ENCODE peak calls at places on chromosome 11, in four cellular contexts. D is stimulated activated CD4-positive, alpha-beta T cell treated with anti-CD3 and anti-CD28 coated beads, Interleukin-1b, Interleukin-23, amount 100 ng/mL, for 1 hour; Y is H4; H is NCI-H460. U is an unnamed sample.
A peak's percentile ranks its signal among the peaks of the same experiment; 100 is the strongest.

GRCh38 chr11:132028380-132029240 is 658.2 kb downstream of the NTM start:
- DNase-seq in D (no peak), H (peak; percentile 24), Y (peak; percentile 39), U (no peak)

GRCh38 chr11:111086058-111086457 is 159.5 kb upstream of the POU2AF2 start:
- DNase-seq in D (no peak), Y (no peak), H (no peak), U (no peak)

GRCh38 chr11:14854057-14854456 is 38.0 kb downstream of the CYP2R1 start:
- DNase-seq in H (no peak), Y (no peak), D (no peak), U (no peak)

GRCh38 chr11:123461164-123461563 is 31.1 kb downstream of the GRAMD1B start:
- DNase-seq in Y (peak; percentile 49), H (no peak), D (no peak), U (no peak)

GRCh38 chr11:65425971-65426838 is 3.6 kb downstream of the NEAT1 start:
- DNase-seq in D (no peak), H (peak; percentile 67), Y (peak; percentile 60), U (no peak)

GRCh38 chr11:15911377-15912044 is 444.8 kb downstream of the SOX6 start:
- DNase-seq in Y (peak; percentile 45), H (no peak), D (no peak), U (no peak)

GRCh38 chr11:67732045-67732787 is 57.8 kb upstream of the ALDH3B2 start:
- DNase-seq in H (no peak), Y (peak; percentile 22), D (no peak), U (no peak)

GRCh38 chr11:9077164-9077563 is 14.2 kb downstream of the SCUBE2 start:
- DNase-seq in Y (no peak), D (no peak), H (no peak), U (no peak)

GRCh38 chr11:12666905-12667304 is 7.3 kb upstream of the TEAD1 start:
- DNase-seq in H (no peak), Y (no peak), D (no peak), U (no peak)

GRCh38 chr11:79184285-79184684 is 256.5 kb downstream of the TENM4 start:
- DNase-seq in H (no peak), D (no peak), Y (no peak), U (no peak)

GRCh38 chr11:117273550-117274289 is 17.4 kb upstream of the BACE1-AS start:
- DNase-seq in D (no peak), H (peak; percentile 60), Y (peak; percentile 86), U (no peak)

GRCh38 chr11:64839335-64839734 is 5.1 kb downstream of the CDC42BPG start:
- DNase-seq in H (no peak), Y (no peak), D (no peak), U (no peak)

GRCh38 chr11:59802639-59803176 is 7.9 kb downstream of the MRPL16 start:
- DNase-seq in H (peak; percentile 40), D (peak; percentile 12), Y (no peak), U (no peak)

GRCh38 chr11:78417175-78417887 is at the start of gene GAB2:
- DNase-seq in D (no peak), Y (no peak), H (no peak), U (no peak)

GRCh38 chr11:120903686-120904085 is 120.2 kb upstream of the TBCEL start:
- DNase-seq in H (no peak), D (no peak), Y (no peak), U (no peak)

GRCh38 chr11:122486793-122487495 is 168.6 kb upstream of the UBASH3B start:
- DNase-seq in Y (no peak), D (no peak), H (no peak), U (no peak)

GRCh38 chr11:69721745-69722144 is 17.9 kb upstream of the FGF19 start:
- DNase-seq in H (no peak), Y (no peak), D (no peak), U (no peak)

U was measured in cerebellar nuclear complex.